ENCODE peak calls at places on chromosomes 1 and 21, in five cellular contexts. One of them, this sample, is unnamed.

GRCh38 chr1:40450491-40451237 is 388 bp downstream of the ZFP69B start:
- DNase-seq in stomach: peak; percentile 31
- DNase-seq in HCEC 1CT: peak; percentile 48
- DNase-seq in brain microvascular endothelial cell: peak; percentile 86
- DNase-seq in HTR-8/SVneo: peak; percentile 37
- DNase-seq in this sample: peak; percentile 75

GRCh38 chr1:90371106-90371813 is 345.8 kb downstream of the BARHL2 start:
- DNase-seq in HCEC 1CT: no peak
- DNase-seq in HTR-8/SVneo: no peak
- DNase-seq in stomach: no peak
- DNase-seq in brain microvascular endothelial cell: no peak
- DNase-seq in this sample: peak; percentile 4

GRCh38 chr21:42837421-42838211 is 41.7 kb downstream of the WDR4 start:
- DNase-seq in HCEC 1CT: no peak
- DNase-seq in brain microvascular endothelial cell: no peak
- DNase-seq in HTR-8/SVneo: no peak
- DNase-seq in stomach: peak; percentile 21
- DNase-seq in this sample: no peak

GRCh38 chr21:35559128-35559831 is 501.0 kb downstream of the SETD4 start:
- DNase-seq in HTR-8/SVneo: peak; percentile 51
- DNase-seq in stomach: no peak
- DNase-seq in brain microvascular endothelial cell: peak; percentile 99
- DNase-seq in HCEC 1CT: peak; percentile 97
- DNase-seq in this sample: peak; percentile 97

GRCh38 chr1:108082741-108083562 is 117.2 kb downstream of the SLC25A24 start:
- DNase-seq in stomach: no peak
- DNase-seq in brain microvascular endothelial cell: no peak
- DNase-seq in HTR-8/SVneo: no peak
- DNase-seq in HCEC 1CT: no peak
- DNase-seq in this sample: no peak

GRCh38 chr1:152110860-152111514 is 4.3 kb downstream of the TCHH start:
- DNase-seq in HCEC 1CT: peak; percentile 28
- DNase-seq in stomach: no peak
- DNase-seq in brain microvascular endothelial cell: peak; percentile 20
- DNase-seq in HTR-8/SVneo: no peak
- DNase-seq in this sample: peak; percentile 70

GRCh38 chr1:22709891-22710687 is 550 bp upstream of the EPHB2 start:
- DNase-seq in HTR-8/SVneo: peak; percentile 65
- DNase-seq in brain microvascular endothelial cell: peak; percentile 57
- DNase-seq in HCEC 1CT: peak; percentile 58
- DNase-seq in stomach: no peak
- DNase-seq in this sample: peak; percentile 68

GRCh38 chr1:154448271-154448905 is 43.2 kb downstream of the IL6R start:
- DNase-seq in brain microvascular endothelial cell: no peak
- DNase-seq in HCEC 1CT: no peak
- DNase-seq in stomach: no peak
- DNase-seq in HTR-8/SVneo: no peak
- DNase-seq in this sample: no peak

GRCh38 chr1:37671261-37671660 is 21.1 kb upstream of the CDCA8 start:
- DNase-seq in stomach: no peak
- DNase-seq in brain microvascular endothelial cell: no peak
- DNase-seq in HTR-8/SVneo: no peak
- DNase-seq in HCEC 1CT: no peak
- DNase-seq in this sample: no peak

GRCh38 chr1:29802181-29803068 is 566.1 kb downstream of the PTPRU start:
- DNase-seq in HCEC 1CT: no peak
- DNase-seq in HTR-8/SVneo: no peak
- DNase-seq in stomach: peak; percentile 15
- DNase-seq in brain microvascular endothelial cell: no peak
- DNase-seq in this sample: no peak

GRCh38 chr1:86104606-86105532 is 51.7 kb downstream of the COL24A1 start:
- DNase-seq in brain microvascular endothelial cell: no peak
- DNase-seq in HCEC 1CT: no peak
- DNase-seq in HTR-8/SVneo: no peak
- DNase-seq in stomach: peak; percentile 41
- DNase-seq in this sample: no peak

GRCh38 chr1:117363591-117364048 is 3.6 kb upstream of the MAN1A2 start:
- DNase-seq in HCEC 1CT: no peak
- DNase-seq in brain microvascular endothelial cell: no peak
- DNase-seq in stomach: no peak
- DNase-seq in HTR-8/SVneo: no peak
- DNase-seq in this sample: no peak

GRCh38 chr1:227065311-227065710 is 125.2 kb downstream of the COQ8A start:
- DNase-seq in brain microvascular endothelial cell: no peak
- DNase-seq in stomach: no peak
- DNase-seq in HCEC 1CT: no peak
- DNase-seq in HTR-8/SVneo: no peak
- DNase-seq in this sample: no peak

GRCh38 chr1:83022206-83022605 is 976.7 kb downstream of the TTLL7 start:
- DNase-seq in HTR-8/SVneo: no peak
- DNase-seq in HCEC 1CT: no peak
- DNase-seq in brain microvascular endothelial cell: no peak
- DNase-seq in stomach: no peak
- DNase-seq in this sample: no peak

GRCh38 chr1:207813946-207814345 is 62.1 kb downstream of the CD46 start:
- DNase-seq in HTR-8/SVneo: no peak
- DNase-seq in HCEC 1CT: no peak
- DNase-seq in brain microvascular endothelial cell: no peak
- DNase-seq in stomach: peak; percentile 58
- DNase-seq in this sample: no peak

GRCh38 chr1:67710417-67710816 is 25.4 kb downstream of the GADD45A start:
- DNase-seq in HCEC 1CT: peak; percentile 75
- DNase-seq in HTR-8/SVneo: no peak
- DNase-seq in stomach: no peak
- DNase-seq in brain microvascular endothelial cell: peak; percentile 75
- DNase-seq in this sample: peak; percentile 69

GRCh38 chr1:112692681-112693080 is 14.2 kb downstream of the RHOC start:
- DNase-seq in brain microvascular endothelial cell: no peak
- DNase-seq in HTR-8/SVneo: no peak
- DNase-seq in HCEC 1CT: no peak
- DNase-seq in stomach: no peak
- DNase-seq in this sample: no peak

GRCh38 chr1:228268891-228269285 is 61.0 kb downstream of the OBSCN start:
- DNase-seq in stomach: peak; percentile 19
- DNase-seq in brain microvascular endothelial cell: no peak
- DNase-seq in HCEC 1CT: no peak
- DNase-seq in HTR-8/SVneo: no peak
- DNase-seq in this sample: no peak

GRCh38 chr1:66022904-66023620 is 230.4 kb downstream of the PDE4B start:
- DNase-seq in brain microvascular endothelial cell: peak; percentile 1
- DNase-seq in HCEC 1CT: no peak
- DNase-seq in HTR-8/SVneo: no peak
- DNase-seq in stomach: no peak
- DNase-seq in this sample: peak; percentile 11